ENCODE peak calls at places on chromosome X, in four cellular contexts. One of them, this sample, is unnamed.

GRCh38 chrX:108696690-108697089 is 39.7 kb downstream of the IRS4 start:
- DNase-seq in fibroblast of lung: peak
- DNase-seq in A673: no peak
- DNase-seq in cardiac muscle cell: peak
- DNase-seq in this sample: no peak

GRCh38 chrX:29039501-29039900 is 452.3 kb downstream of the IL1RAPL1 start:
- DNase-seq in A673: no peak
- DNase-seq in fibroblast of lung: no peak
- DNase-seq in cardiac muscle cell: no peak
- DNase-seq in this sample: peak

GRCh38 chrX:68146054-68146453 is 287.2 kb downstream of the OPHN1 start:
- DNase-seq in cardiac muscle cell: peak
- DNase-seq in A673: peak
- DNase-seq in fibroblast of lung: peak
- DNase-seq in this sample: peak

GRCh38 chrX:14032383-14032782 is 2.7 kb upstream of the GEMIN8 start:
- DNase-seq in fibroblast of lung: peak
- DNase-seq in A673: peak
- DNase-seq in cardiac muscle cell: peak
- DNase-seq in this sample: peak

GRCh38 chrX:123959281-123960063 is 2.0 kb upstream of the STAG2 start:
- DNase-seq in A673: peak
- DNase-seq in fibroblast of lung: peak
- DNase-seq in cardiac muscle cell: peak
- DNase-seq in this sample: peak

GRCh38 chrX:57156397-57157049 is 19.3 kb upstream of the SPIN2A start:
- DNase-seq in cardiac muscle cell: peak
- DNase-seq in A673: peak
- DNase-seq in fibroblast of lung: peak
- DNase-seq in this sample: peak

GRCh38 chrX:153731845-153732215 is 7.2 kb downstream of the ABCD1 start:
- DNase-seq in cardiac muscle cell: no peak
- DNase-seq in fibroblast of lung: no peak
- DNase-seq in A673: no peak
- DNase-seq in this sample: no peak

GRCh38 chrX:110341189-110342035 is 17.2 kb upstream of the RTL9 start:
- DNase-seq in cardiac muscle cell: peak
- DNase-seq in fibroblast of lung: peak
- DNase-seq in A673: peak
- DNase-seq in this sample: no peak

GRCh38 chrX:154384284-154384892 is 5.3 kb downstream of the EMD start:
- DNase-seq in cardiac muscle cell: no peak
- DNase-seq in A673: no peak
- DNase-seq in fibroblast of lung: no peak
- DNase-seq in this sample: no peak

GRCh38 chrX:136147320-136147901 is at the start of gene FHL1:
- DNase-seq in fibroblast of lung: peak
- DNase-seq in cardiac muscle cell: peak
- DNase-seq in A673: peak
- DNase-seq in this sample: peak

GRCh38 chrX:20315140-20315539 is 48.4 kb upstream of the RPS6KA3 start:
- DNase-seq in cardiac muscle cell: no peak
- DNase-seq in A673: peak
- DNase-seq in fibroblast of lung: no peak
- DNase-seq in this sample: no peak

GRCh38 chrX:103730746-103731508 is 20.2 kb downstream of the TMEM31 start:
- DNase-seq in fibroblast of lung: peak
- DNase-seq in cardiac muscle cell: peak
- DNase-seq in A673: peak
- DNase-seq in this sample: peak

GRCh38 chrX:86407371-86407770 is 259.1 kb downstream of the DACH2 start:
- DNase-seq in fibroblast of lung: no peak
- DNase-seq in cardiac muscle cell: no peak
- DNase-seq in A673: no peak
- DNase-seq in this sample: no peak

GRCh38 chrX:13208281-13208935 is 111.4 kb downstream of the ATXN3L start:
- DNase-seq in A673: no peak
- DNase-seq in cardiac muscle cell: no peak
- DNase-seq in fibroblast of lung: no peak
- DNase-seq in this sample: no peak

GRCh38 chrX:153873282-153874090 is 12.5 kb downstream of the L1CAM start:
- DNase-seq in fibroblast of lung: no peak
- DNase-seq in cardiac muscle cell: no peak
- DNase-seq in A673: no peak
- DNase-seq in this sample: no peak

DNA sequence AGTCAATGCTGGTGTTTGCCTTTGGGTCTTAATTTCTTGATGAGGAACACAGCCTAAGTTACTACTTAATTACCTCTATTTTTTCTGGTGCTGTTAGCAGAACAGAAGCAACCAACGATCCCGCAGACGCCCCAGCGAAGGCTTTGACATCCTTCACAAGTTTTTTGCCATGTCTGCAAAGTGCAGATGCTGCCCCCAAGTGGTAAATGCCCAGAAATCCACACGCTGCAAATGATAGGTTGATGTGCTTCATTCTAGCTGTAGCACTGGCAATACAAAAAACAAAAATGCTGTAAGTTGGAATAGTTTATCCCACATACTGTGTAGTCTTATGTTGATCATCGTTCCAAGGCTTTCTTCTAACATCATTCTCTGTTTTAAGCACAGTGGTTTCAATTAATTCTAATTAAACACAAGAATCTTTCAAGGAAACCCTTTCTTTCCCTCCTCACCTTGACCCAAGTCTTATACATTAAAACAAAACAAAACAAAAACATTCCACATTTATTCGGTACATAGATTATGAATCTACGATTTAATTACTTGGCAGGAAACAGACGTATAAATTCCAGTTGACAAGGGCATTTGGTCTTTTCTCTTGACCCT is 1.2 kb downstream of the PNPLA4 start:
- DNase-seq in cardiac muscle cell: peak
- DNase-seq in fibroblast of lung: peak
- DNase-seq in A673: peak
- DNase-seq in this sample: peak
- H3K27ac ChIP-seq in cardiac muscle cell: no peak
- H3K27ac ChIP-seq in fibroblast of lung: no peak
- H3K27ac ChIP-seq in A673: no peak
- H3K27ac ChIP-seq in this sample: no peak

GRCh38 chrX:106009145-106009544 is 29.4 kb downstream of the SERPINA7 start:
- DNase-seq in A673: no peak
- DNase-seq in fibroblast of lung: no peak
- DNase-seq in cardiac muscle cell: no peak
- DNase-seq in this sample: no peak
- H3K27ac ChIP-seq in A673: no peak
- H3K27ac ChIP-seq in fibroblast of lung: no peak
- H3K27ac ChIP-seq in cardiac muscle cell: no peak
- H3K27ac ChIP-seq in this sample: no peak

DNA sequence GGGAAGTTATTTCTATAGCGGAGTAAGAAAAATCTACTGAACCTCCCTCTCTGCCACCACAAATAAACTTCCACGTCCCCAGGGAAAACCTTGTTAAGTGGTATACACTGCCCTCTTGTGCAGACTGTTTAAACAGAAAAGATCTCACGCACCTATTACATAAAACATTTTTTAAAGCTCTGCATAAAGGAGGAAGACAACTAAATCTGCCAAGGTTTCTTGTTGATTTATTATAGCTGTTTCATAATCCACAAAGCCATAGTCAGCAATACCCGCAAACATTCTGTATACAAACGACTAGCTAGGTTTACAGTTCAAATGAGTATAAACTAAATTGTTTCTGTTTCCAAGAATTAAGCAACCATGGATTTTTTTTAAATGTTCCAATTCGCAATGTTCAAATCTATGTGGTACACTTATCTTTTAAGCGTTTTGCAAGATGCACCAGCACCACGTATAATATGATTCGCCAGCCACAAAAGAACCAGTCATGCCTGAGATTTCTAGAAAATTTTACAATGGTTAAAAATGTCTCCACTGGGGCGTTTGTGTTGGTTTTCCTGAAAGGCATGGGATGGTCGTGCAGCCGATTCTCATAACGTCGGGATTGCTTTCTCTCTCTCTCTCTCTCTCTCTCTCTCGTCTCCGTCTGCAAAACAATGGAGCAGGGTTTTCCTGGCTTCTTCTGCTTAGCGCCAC is 164.6 kb downstream of the PRKX start:
- DNase-seq in A673: peak
- DNase-seq in cardiac muscle cell: peak
- DNase-seq in fibroblast of lung: peak
- DNase-seq in this sample: peak
- H3K27ac ChIP-seq in A673: no peak
- H3K27ac ChIP-seq in cardiac muscle cell: no peak
- H3K27ac ChIP-seq in fibroblast of lung: no peak
- H3K27ac ChIP-seq in this sample: no peak

DNA sequence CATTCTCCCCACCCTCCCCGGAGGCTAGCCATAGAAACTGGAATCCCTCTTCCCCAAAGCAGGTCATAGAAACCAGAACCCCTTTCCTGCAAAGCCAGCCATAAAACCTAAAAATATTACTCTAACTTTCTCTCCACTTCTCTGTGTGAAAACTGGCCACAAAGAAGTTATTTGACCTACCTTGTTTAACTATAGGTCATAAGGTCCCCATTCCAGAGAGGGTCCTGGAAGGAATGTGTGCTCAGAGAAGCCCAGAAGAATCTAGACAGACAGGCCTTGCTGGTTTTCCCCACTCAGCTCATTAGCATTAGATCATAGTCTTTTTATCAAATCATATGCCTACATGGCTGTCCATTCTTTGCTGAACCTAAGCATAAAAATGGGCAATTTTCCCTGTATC is 52.8 kb upstream of the TEX13A start:
- DNase-seq in fibroblast of lung: no peak
- DNase-seq in cardiac muscle cell: no peak
- DNase-seq in A673: no peak
- DNase-seq in this sample: no peak
- H3K27ac ChIP-seq in fibroblast of lung: no peak
- H3K27ac ChIP-seq in cardiac muscle cell: no peak
- H3K27ac ChIP-seq in A673: no peak
- H3K27ac ChIP-seq in this sample: no peak

GRCh38 chrX:147884958-147885357 is 26.8 kb upstream of the FMR1 start:
- DNase-seq in fibroblast of lung: no peak
- DNase-seq in A673: no peak
- DNase-seq in cardiac muscle cell: peak
- DNase-seq in this sample: no peak
- H3K27ac ChIP-seq in fibroblast of lung: no peak
- H3K27ac ChIP-seq in A673: no peak
- H3K27ac ChIP-seq in cardiac muscle cell: no peak
- H3K27ac ChIP-seq in this sample: no peak

GRCh38 chrX:71103110-71103983 is 3.2 kb downstream of the CXorf65 start:
- DNase-seq in fibroblast of lung: no peak
- DNase-seq in A673: no peak
- DNase-seq in cardiac muscle cell: peak
- DNase-seq in this sample: no peak
- H3K27ac ChIP-seq in fibroblast of lung: no peak
- H3K27ac ChIP-seq in A673: peak
- H3K27ac ChIP-seq in cardiac muscle cell: peak
- H3K27ac ChIP-seq in this sample: no peak

DNA sequence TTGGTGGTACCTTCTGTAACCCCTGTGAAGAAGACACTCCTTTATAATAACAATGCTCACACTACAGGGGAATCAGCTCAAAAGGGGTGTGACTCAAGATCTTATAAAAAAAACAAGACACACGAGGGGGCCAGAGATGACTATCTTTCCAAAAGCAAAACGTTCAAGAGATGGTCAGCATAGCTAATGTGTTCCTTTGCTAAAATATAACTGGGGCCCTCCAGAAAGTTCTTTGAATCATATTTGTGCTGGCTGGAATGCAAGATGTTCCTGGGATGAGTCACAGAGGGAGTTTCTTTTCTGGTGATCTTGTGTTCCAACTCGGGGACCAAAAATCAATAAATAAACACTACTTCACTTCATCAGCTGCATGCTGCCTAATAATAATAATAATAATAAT is 46.5 kb downstream of the RAI2 start:
- DNase-seq in cardiac muscle cell: peak
- DNase-seq in A673: no peak
- DNase-seq in fibroblast of lung: peak
- DNase-seq in this sample: no peak
- H3K27ac ChIP-seq in cardiac muscle cell: no peak
- H3K27ac ChIP-seq in A673: no peak
- H3K27ac ChIP-seq in fibroblast of lung: no peak
- H3K27ac ChIP-seq in this sample: no peak

DNA sequence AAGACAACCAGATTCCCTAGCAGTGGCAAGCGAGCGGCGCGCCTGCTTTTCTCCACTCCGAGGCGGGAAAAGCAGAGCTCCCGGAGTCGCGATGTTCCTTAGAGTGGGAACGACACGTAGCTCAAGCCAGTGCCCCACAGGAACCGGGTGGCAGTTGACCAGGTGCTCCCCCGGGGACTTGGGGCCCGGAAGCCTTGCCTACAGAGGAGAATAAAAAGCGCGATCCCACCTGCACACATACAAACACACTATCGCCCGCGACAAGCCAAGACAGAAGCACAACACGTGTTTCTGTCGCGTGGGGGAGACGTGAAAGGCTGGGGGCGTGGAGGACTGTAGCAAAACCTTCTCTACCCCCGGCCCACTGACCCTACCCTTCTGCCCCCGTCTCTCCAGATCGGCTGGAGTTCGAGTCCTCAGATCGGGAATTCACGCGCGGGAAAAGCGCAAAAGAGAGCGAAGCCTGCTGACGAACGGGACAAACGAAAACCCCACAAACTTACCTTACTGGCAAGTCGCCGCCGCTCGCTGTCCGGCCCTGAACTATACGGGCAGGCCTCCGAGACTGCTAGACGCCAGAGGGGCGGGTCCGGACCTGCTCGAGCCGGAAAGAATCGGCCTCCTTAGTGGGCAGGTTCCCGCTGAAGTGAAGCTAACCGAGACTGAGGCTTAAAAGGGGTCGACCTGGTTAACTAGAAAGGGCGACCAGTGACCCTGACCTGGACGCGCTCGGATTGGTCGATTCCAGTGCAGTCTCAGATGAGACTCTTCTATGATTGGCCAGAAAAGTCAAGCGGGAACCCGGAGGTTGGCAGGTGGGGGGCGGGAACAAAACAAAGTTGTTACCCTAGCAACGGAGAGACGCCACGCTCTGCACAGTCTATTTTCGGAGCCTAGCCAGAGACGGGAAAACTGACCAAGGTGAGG is at the start of the genes DNAAF6 and NUP62CL:
- DNase-seq in fibroblast of lung: peak
- DNase-seq in cardiac muscle cell: peak
- DNase-seq in A673: peak
- DNase-seq in this sample: peak
- H3K27ac ChIP-seq in fibroblast of lung: no peak
- H3K27ac ChIP-seq in cardiac muscle cell: peak
- H3K27ac ChIP-seq in A673: no peak
- H3K27ac ChIP-seq in this sample: no peak

This sample was measured in endothelial cell of umbilical vein.